ENCODE peak calls at places on chromosomes 6 and 20, in five cellular contexts. One of them, this sample, is unnamed.

GRCh38 chr6:32110632-32111031 is 1.5 kb upstream of the TNXB start:
- DNase-seq in psoas muscle: no peak
- DNase-seq in adrenal gland: peak
- DNase-seq in fibroblast of the aortic adventitia: no peak
- DNase-seq in thoracic aorta: no peak
- DNase-seq in this sample: no peak

GRCh38 chr6:91669154-91669903 is 1082.5 kb upstream of the MAP3K7 start:
- DNase-seq in psoas muscle: no peak
- DNase-seq in adrenal gland: no peak
- DNase-seq in fibroblast of the aortic adventitia: no peak
- DNase-seq in thoracic aorta: no peak
- DNase-seq in this sample: no peak

GRCh38 chr20:32982617-32983458 is 21.4 kb downstream of the SUN5 start:
- DNase-seq in psoas muscle: no peak
- DNase-seq in adrenal gland: no peak
- DNase-seq in fibroblast of the aortic adventitia: no peak
- DNase-seq in thoracic aorta: no peak
- DNase-seq in this sample: no peak

GRCh38 chr6:53986165-53986720 is 125.0 kb upstream of the MLIP start:
- DNase-seq in psoas muscle: peak
- DNase-seq in adrenal gland: peak
- DNase-seq in fibroblast of the aortic adventitia: peak
- DNase-seq in thoracic aorta: no peak
- DNase-seq in this sample: peak

GRCh38 chr20:38426006-38426405 is 9.1 kb downstream of the SNHG17 start:
- DNase-seq in psoas muscle: no peak
- DNase-seq in adrenal gland: peak
- DNase-seq in fibroblast of the aortic adventitia: peak
- DNase-seq in thoracic aorta: peak
- DNase-seq in this sample: peak

GRCh38 chr6:84902354-84902928 is 138.0 kb upstream of the TBX18 start:
- DNase-seq in psoas muscle: no peak
- DNase-seq in adrenal gland: no peak
- DNase-seq in fibroblast of the aortic adventitia: no peak
- DNase-seq in thoracic aorta: no peak
- DNase-seq in this sample: no peak

GRCh38 chr6:45419574-45420082 is 41.9 kb upstream of the SUPT3H start:
- DNase-seq in psoas muscle: peak
- DNase-seq in adrenal gland: peak
- DNase-seq in fibroblast of the aortic adventitia: no peak
- DNase-seq in thoracic aorta: no peak
- DNase-seq in this sample: peak

GRCh38 chr6:126170875-126171489 is 168.9 kb upstream of the CENPW start:
- DNase-seq in psoas muscle: no peak
- DNase-seq in adrenal gland: no peak
- DNase-seq in fibroblast of the aortic adventitia: peak
- DNase-seq in thoracic aorta: no peak
- DNase-seq in this sample: peak

GRCh38 chr20:36836591-36837329 is 39.2 kb upstream of the TLDC2 start:
- DNase-seq in psoas muscle: no peak
- DNase-seq in adrenal gland: peak
- DNase-seq in fibroblast of the aortic adventitia: no peak
- DNase-seq in thoracic aorta: no peak
- DNase-seq in this sample: peak

GRCh38 chr6:139378882-139379341 is 4.5 kb upstream of the CITED2 start:
- DNase-seq in psoas muscle: no peak
- DNase-seq in adrenal gland: no peak
- DNase-seq in fibroblast of the aortic adventitia: peak
- DNase-seq in thoracic aorta: no peak
- DNase-seq in this sample: no peak

GRCh38 chr20:31671324-31671723 is 33.6 kb downstream of the COX4I2 start:
- DNase-seq in psoas muscle: no peak
- DNase-seq in adrenal gland: no peak
- DNase-seq in fibroblast of the aortic adventitia: no peak
- DNase-seq in thoracic aorta: no peak
- DNase-seq in this sample: no peak

GRCh38 chr20:45927071-45927878 is 7.2 kb upstream of the PCIF1 start:
- DNase-seq in psoas muscle: no peak
- DNase-seq in adrenal gland: no peak
- DNase-seq in fibroblast of the aortic adventitia: no peak
- DNase-seq in thoracic aorta: no peak
- DNase-seq in this sample: no peak

GRCh38 chr6:3229566-3230274 is 2.3 kb upstream of the TUBB2B start:
- DNase-seq in psoas muscle: peak
- DNase-seq in adrenal gland: no peak
- DNase-seq in fibroblast of the aortic adventitia: peak
- DNase-seq in thoracic aorta: no peak
- DNase-seq in this sample: no peak

GRCh38 chr6:31815025-31815838 is at the start of the genes HSPA1A and HSPA1L:
- DNase-seq in psoas muscle: peak
- DNase-seq in adrenal gland: peak
- DNase-seq in fibroblast of the aortic adventitia: peak
- DNase-seq in thoracic aorta: peak
- DNase-seq in this sample: peak

GRCh38 chr6:113599444-113599843 is 257.7 kb upstream of the MARCKS start:
- DNase-seq in psoas muscle: no peak
- DNase-seq in adrenal gland: no peak
- DNase-seq in fibroblast of the aortic adventitia: peak
- DNase-seq in thoracic aorta: no peak
- DNase-seq in this sample: no peak

GRCh38 chr6:25623874-25624273 is 28.1 kb upstream of the SCGN start:
- DNase-seq in psoas muscle: no peak
- DNase-seq in adrenal gland: no peak
- DNase-seq in fibroblast of the aortic adventitia: no peak
- DNase-seq in thoracic aorta: no peak
- DNase-seq in this sample: no peak

GRCh38 chr6:20334334-20334733 is 67.3 kb upstream of the E2F3 start:
- DNase-seq in psoas muscle: no peak
- DNase-seq in adrenal gland: no peak
- DNase-seq in fibroblast of the aortic adventitia: no peak
- DNase-seq in thoracic aorta: no peak
- DNase-seq in this sample: no peak

GRCh38 chr6:7538484-7538883 is 3.0 kb upstream of the DSP start:
- DNase-seq in psoas muscle: no peak
- DNase-seq in adrenal gland: no peak
- DNase-seq in fibroblast of the aortic adventitia: no peak
- DNase-seq in thoracic aorta: no peak
- DNase-seq in this sample: no peak

GRCh38 chr20:46690219-46691111 is 1.2 kb upstream of the TP53RK start:
- DNase-seq in psoas muscle: no peak
- DNase-seq in adrenal gland: no peak
- DNase-seq in fibroblast of the aortic adventitia: peak
- DNase-seq in thoracic aorta: no peak
- DNase-seq in this sample: no peak

GRCh38 chr6:125952764-125953501 is 3.6 kb upstream of the HINT3 start:
- DNase-seq in psoas muscle: no peak
- DNase-seq in adrenal gland: no peak
- DNase-seq in fibroblast of the aortic adventitia: peak
- DNase-seq in thoracic aorta: no peak
- DNase-seq in this sample: peak

GRCh38 chr20:50980071-50980681 is 21.6 kb downstream of the MOCS3 start:
- DNase-seq in psoas muscle: no peak
- DNase-seq in adrenal gland: no peak
- DNase-seq in fibroblast of the aortic adventitia: peak
- DNase-seq in thoracic aorta: no peak
- DNase-seq in this sample: peak

GRCh38 chr20:32830437-32830836 is 10.7 kb downstream of the MAPRE1 start:
- DNase-seq in psoas muscle: no peak
- DNase-seq in adrenal gland: peak
- DNase-seq in fibroblast of the aortic adventitia: peak
- DNase-seq in thoracic aorta: no peak
- DNase-seq in this sample: peak

GRCh38 chr6:36284359-36284758 is 14.5 kb downstream of the PNPLA1 start:
- DNase-seq in psoas muscle: no peak
- DNase-seq in adrenal gland: no peak
- DNase-seq in fibroblast of the aortic adventitia: no peak
- DNase-seq in thoracic aorta: no peak
- DNase-seq in this sample: no peak

GRCh38 chr6:33459226-33459625 is 4.8 kb downstream of the ZBTB9 start:
- DNase-seq in psoas muscle: no peak
- DNase-seq in adrenal gland: no peak
- DNase-seq in fibroblast of the aortic adventitia: no peak
- DNase-seq in thoracic aorta: no peak
- DNase-seq in this sample: no peak

GRCh38 chr6:118171852-118172251 is 264.8 kb downstream of the SLC35F1 start:
- DNase-seq in psoas muscle: no peak
- DNase-seq in adrenal gland: no peak
- DNase-seq in fibroblast of the aortic adventitia: no peak
- DNase-seq in thoracic aorta: no peak
- DNase-seq in this sample: no peak

GRCh38 chr6:148487461-148487860 is 144.8 kb downstream of the SASH1 start:
- DNase-seq in psoas muscle: no peak
- DNase-seq in adrenal gland: no peak
- DNase-seq in fibroblast of the aortic adventitia: no peak
- DNase-seq in thoracic aorta: no peak
- DNase-seq in this sample: no peak

GRCh38 chr6:36627801-36628246 is 33.7 kb downstream of the SRSF3 start:
- DNase-seq in psoas muscle: no peak
- DNase-seq in adrenal gland: peak
- DNase-seq in fibroblast of the aortic adventitia: peak
- DNase-seq in thoracic aorta: peak
- DNase-seq in this sample: peak

GRCh38 chr6:36364669-36365479 is 22.6 kb downstream of the ETV7 start:
- DNase-seq in psoas muscle: no peak
- DNase-seq in adrenal gland: no peak
- DNase-seq in fibroblast of the aortic adventitia: peak
- DNase-seq in thoracic aorta: no peak
- DNase-seq in this sample: no peak

GRCh38 chr6:92810913-92811312 is 608.4 kb downstream of the EPHA7 start:
- DNase-seq in psoas muscle: no peak
- DNase-seq in adrenal gland: no peak
- DNase-seq in fibroblast of the aortic adventitia: peak
- DNase-seq in thoracic aorta: no peak
- DNase-seq in this sample: no peak

GRCh38 chr6:138415125-138415524 is 11.1 kb downstream of the HEBP2 start:
- DNase-seq in psoas muscle: no peak
- DNase-seq in adrenal gland: no peak
- DNase-seq in fibroblast of the aortic adventitia: no peak
- DNase-seq in thoracic aorta: no peak
- DNase-seq in this sample: no peak

GRCh38 chr6:140445474-140446004 is 1071.1 kb upstream of the CITED2 start:
- DNase-seq in psoas muscle: no peak
- DNase-seq in adrenal gland: no peak
- DNase-seq in fibroblast of the aortic adventitia: peak
- DNase-seq in thoracic aorta: no peak
- DNase-seq in this sample: peak

GRCh38 chr20:50338479-50339195 is 148.0 kb downstream of the CEBPB start:
- DNase-seq in psoas muscle: no peak
- DNase-seq in adrenal gland: no peak
- DNase-seq in fibroblast of the aortic adventitia: no peak
- DNase-seq in thoracic aorta: no peak
- DNase-seq in this sample: peak

GRCh38 chr6:87789198-87789899 is 87.3 kb upstream of the AKIRIN2 start:
- DNase-seq in psoas muscle: no peak
- DNase-seq in adrenal gland: peak
- DNase-seq in fibroblast of the aortic adventitia: peak
- DNase-seq in thoracic aorta: no peak
- DNase-seq in this sample: peak

GRCh38 chr20:19233025-19233794 is 20.8 kb downstream of the SLC24A3 start:
- DNase-seq in psoas muscle: no peak
- DNase-seq in adrenal gland: no peak
- DNase-seq in fibroblast of the aortic adventitia: no peak
- DNase-seq in thoracic aorta: no peak
- DNase-seq in this sample: no peak

GRCh38 chr6:79117752-79118151 is 39.7 kb upstream of the PHIP start:
- DNase-seq in psoas muscle: no peak
- DNase-seq in adrenal gland: no peak
- DNase-seq in fibroblast of the aortic adventitia: peak
- DNase-seq in thoracic aorta: no peak
- DNase-seq in this sample: no peak

GRCh38 chr6:106908386-106908840 is 66.1 kb downstream of the CD24 start:
- DNase-seq in psoas muscle: no peak
- DNase-seq in adrenal gland: no peak
- DNase-seq in fibroblast of the aortic adventitia: no peak
- DNase-seq in thoracic aorta: no peak
- DNase-seq in this sample: no peak

GRCh38 chr6:143677891-143678737 is at the start of gene PHACTR2:
- DNase-seq in psoas muscle: peak
- DNase-seq in adrenal gland: peak
- DNase-seq in fibroblast of the aortic adventitia: peak
- DNase-seq in thoracic aorta: peak
- DNase-seq in this sample: peak
- H3K4me3 ChIP-seq in psoas muscle: peak
- H3K4me3 ChIP-seq in adrenal gland: peak
- H3K4me3 ChIP-seq in fibroblast of the aortic adventitia: peak
- H3K4me3 ChIP-seq in thoracic aorta: peak
- H3K4me3 ChIP-seq in this sample: peak

GRCh38 chr6:75551367-75551952 is 50.2 kb upstream of the SENP6 start:
- DNase-seq in psoas muscle: no peak
- DNase-seq in adrenal gland: no peak
- DNase-seq in fibroblast of the aortic adventitia: no peak
- DNase-seq in thoracic aorta: no peak
- DNase-seq in this sample: no peak

GRCh38 chr6:75543311-75543710 is 49.7 kb upstream of the FILIP1 start:
- DNase-seq in psoas muscle: no peak
- DNase-seq in adrenal gland: no peak
- DNase-seq in fibroblast of the aortic adventitia: no peak
- DNase-seq in thoracic aorta: no peak
- DNase-seq in this sample: no peak

GRCh38 chr6:75550544-75551167 is 51.0 kb upstream of the SENP6 start:
- DNase-seq in psoas muscle: no peak
- DNase-seq in adrenal gland: no peak
- DNase-seq in fibroblast of the aortic adventitia: peak
- DNase-seq in thoracic aorta: no peak
- DNase-seq in this sample: no peak

GRCh38 chr6:75546401-75546800 is 52.8 kb upstream of the FILIP1 start:
- DNase-seq in psoas muscle: no peak
- DNase-seq in adrenal gland: no peak
- DNase-seq in fibroblast of the aortic adventitia: peak
- DNase-seq in thoracic aorta: no peak
- DNase-seq in this sample: peak
- TF ChIP-seq CTCF in psoas muscle: peak
- TF ChIP-seq CTCF in adrenal gland: no peak
- TF ChIP-seq CTCF in fibroblast of the aortic adventitia: peak
- TF ChIP-seq CTCF in thoracic aorta: no peak
- TF ChIP-seq CTCF in this sample: peak

DNA sequence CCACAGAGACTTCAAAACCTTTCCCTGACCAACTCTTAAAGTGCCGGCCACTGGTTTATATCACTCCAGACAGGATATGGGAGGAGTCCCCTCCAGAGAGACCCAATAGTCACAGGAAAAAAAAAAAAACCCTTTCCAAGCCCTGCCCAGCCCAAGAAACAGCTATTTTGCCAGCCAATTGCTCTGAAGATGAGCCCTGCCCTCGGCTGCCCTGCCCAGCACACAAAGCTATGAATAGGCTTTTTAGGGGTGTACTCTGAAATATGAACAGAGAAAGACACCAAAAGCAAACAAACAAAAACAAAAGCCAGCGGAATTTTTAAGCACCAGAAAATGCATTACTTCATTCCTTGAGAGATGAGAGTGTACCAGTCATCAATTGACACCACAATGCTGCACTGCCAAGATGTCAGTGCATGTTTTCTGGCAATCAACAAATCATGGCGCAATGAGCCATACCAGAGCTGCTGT is 275.1 kb downstream of the C6orf118 start:
- DNase-seq in psoas muscle: no peak
- DNase-seq in adrenal gland: no peak
- DNase-seq in fibroblast of the aortic adventitia: no peak
- DNase-seq in thoracic aorta: no peak
- DNase-seq in this sample: peak
- H3K4me3 ChIP-seq in psoas muscle: no peak
- H3K4me3 ChIP-seq in adrenal gland: no peak
- H3K4me3 ChIP-seq in fibroblast of the aortic adventitia: no peak
- H3K4me3 ChIP-seq in thoracic aorta: no peak
- H3K4me3 ChIP-seq in this sample: no peak

GRCh38 chr6:89695667-89696066 is 57.1 kb upstream of the LYRM2 start:
- DNase-seq in psoas muscle: no peak
- DNase-seq in adrenal gland: no peak
- DNase-seq in fibroblast of the aortic adventitia: no peak
- DNase-seq in thoracic aorta: no peak
- DNase-seq in this sample: no peak
- TF ChIP-seq CTCF in psoas muscle: no peak
- TF ChIP-seq CTCF in adrenal gland: no peak
- TF ChIP-seq CTCF in fibroblast of the aortic adventitia: no peak
- TF ChIP-seq CTCF in thoracic aorta: no peak
- TF ChIP-seq CTCF in this sample: no peak